ENCODE peak calls at places on chromosomes 5 and 9, in six cellular contexts. One of them, this sample, is unnamed.

GRCh38 chr9:124623966-124624734 is 117.0 kb upstream of the NR5A1 start:
- DNase-seq in cardiac muscle cell: no peak
- DNase-seq in adrenal gland: no peak
- DNase-seq in K562: no peak
- DNase-seq in neural progenitor cell: no peak
- DNase-seq in neuronal stem cell: no peak
- DNase-seq in this sample: no peak

GRCh38 chr5:160937570-160937969 is 85.6 kb upstream of the ATP10B start:
- DNase-seq in cardiac muscle cell: no peak
- DNase-seq in adrenal gland: no peak
- DNase-seq in K562: no peak
- DNase-seq in neural progenitor cell: no peak
- DNase-seq in neuronal stem cell: no peak
- DNase-seq in this sample: no peak

GRCh38 chr5:113256671-113257452 is 177.9 kb downstream of the TSSK1B start:
- DNase-seq in cardiac muscle cell: no peak
- DNase-seq in adrenal gland: peak; percentile 8
- DNase-seq in K562: no peak
- DNase-seq in neural progenitor cell: no peak
- DNase-seq in neuronal stem cell: no peak
- DNase-seq in this sample: no peak

GRCh38 chr9:107294756-107295155 is 11.7 kb downstream of the RAD23B start:
- DNase-seq in cardiac muscle cell: no peak
- DNase-seq in adrenal gland: no peak
- DNase-seq in K562: no peak
- DNase-seq in neural progenitor cell: no peak
- DNase-seq in neuronal stem cell: no peak
- DNase-seq in this sample: no peak

GRCh38 chr5:33362915-33363314 is 77.8 kb upstream of the TARS1 start:
- DNase-seq in cardiac muscle cell: peak; percentile 90
- DNase-seq in adrenal gland: peak; percentile 62
- DNase-seq in K562: no peak
- DNase-seq in neural progenitor cell: peak; percentile 3
- DNase-seq in neuronal stem cell: no peak
- DNase-seq in this sample: peak; percentile 75

GRCh38 chr5:33794550-33795300 is 97.1 kb downstream of the ADAMTS12 start:
- DNase-seq in cardiac muscle cell: no peak
- DNase-seq in adrenal gland: no peak
- DNase-seq in K562: no peak
- DNase-seq in neural progenitor cell: no peak
- DNase-seq in neuronal stem cell: no peak
- DNase-seq in this sample: no peak

GRCh38 chr9:72871685-72872084 is 81.2 kb downstream of the ALDH1A1 start:
- DNase-seq in cardiac muscle cell: no peak
- DNase-seq in adrenal gland: no peak
- DNase-seq in K562: no peak
- DNase-seq in neural progenitor cell: peak; percentile 19
- DNase-seq in neuronal stem cell: no peak
- DNase-seq in this sample: no peak

GRCh38 chr5:132086277-132086794 is 12.7 kb downstream of the CSF2 start:
- DNase-seq in cardiac muscle cell: no peak
- DNase-seq in adrenal gland: peak; percentile 72
- DNase-seq in K562: peak; percentile 51
- DNase-seq in neural progenitor cell: no peak
- DNase-seq in neuronal stem cell: no peak
- DNase-seq in this sample: peak; percentile 84

GRCh38 chr9:6915635-6916034 is 157.9 kb downstream of the KDM4C start:
- DNase-seq in cardiac muscle cell: peak; percentile 34
- DNase-seq in adrenal gland: no peak
- DNase-seq in K562: no peak
- DNase-seq in neural progenitor cell: peak; percentile 20
- DNase-seq in neuronal stem cell: no peak
- DNase-seq in this sample: no peak

GRCh38 chr5:158056426-158056825 is 197.5 kb upstream of the CLINT1 start:
- DNase-seq in cardiac muscle cell: no peak
- DNase-seq in adrenal gland: no peak
- DNase-seq in K562: no peak
- DNase-seq in neural progenitor cell: no peak
- DNase-seq in neuronal stem cell: no peak
- DNase-seq in this sample: no peak

GRCh38 chr9:72800326-72800994 is 152.4 kb downstream of the ALDH1A1 start:
- DNase-seq in cardiac muscle cell: no peak
- DNase-seq in adrenal gland: no peak
- DNase-seq in K562: no peak
- DNase-seq in neural progenitor cell: no peak
- DNase-seq in neuronal stem cell: no peak
- DNase-seq in this sample: no peak

DNA sequence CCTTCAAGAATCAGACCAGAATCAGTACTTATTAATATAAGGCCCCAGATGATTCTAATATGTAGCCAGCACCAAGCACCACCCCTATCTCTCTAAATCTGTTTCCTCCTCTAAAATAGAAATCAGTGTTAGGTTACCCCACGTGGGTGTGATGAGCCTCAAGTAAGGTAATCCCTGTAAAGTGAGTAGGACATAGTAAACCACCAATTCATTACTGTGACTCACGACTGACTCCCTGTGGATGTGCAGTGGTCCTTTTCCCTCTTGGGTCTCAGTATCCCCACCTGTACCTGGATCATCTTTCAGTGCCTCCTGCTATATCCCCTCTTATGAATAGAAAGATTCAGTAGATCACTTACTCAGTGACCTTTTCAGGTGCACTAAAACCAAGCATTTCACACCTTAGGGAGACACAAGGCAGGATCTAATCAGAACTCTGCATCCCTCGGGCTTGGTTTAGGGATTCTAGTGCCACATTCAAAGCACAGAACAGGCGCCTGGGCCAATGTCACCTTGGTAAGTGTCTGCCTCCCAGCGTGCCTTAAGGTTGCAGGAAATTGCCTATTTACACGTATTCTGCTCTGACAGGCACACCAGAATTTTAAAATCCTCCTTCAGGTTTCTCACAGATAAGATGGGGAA is 12.2 kb upstream of the ALDH1B1 start:
- DNase-seq in cardiac muscle cell: no peak
- DNase-seq in adrenal gland: no peak
- DNase-seq in K562: no peak
- DNase-seq in neural progenitor cell: no peak
- DNase-seq in neuronal stem cell: no peak
- DNase-seq in this sample: no peak
- H3K4me1 ChIP-seq in cardiac muscle cell: peaks cover 22% of the 10 kb centered on the region
- H3K4me1 ChIP-seq in adrenal gland: no peaks in the 10 kb centered on the region
- H3K4me1 ChIP-seq in K562: peaks cover 13% of the 10 kb centered on the region
- H3K4me1 ChIP-seq in neural progenitor cell: peaks cover 30% of the 10 kb centered on the region
- H3K4me1 ChIP-seq in neuronal stem cell: peaks cover 29% of the 10 kb centered on the region
- H3K4me1 ChIP-seq in this sample: no peaks in the 10 kb centered on the region

DNA sequence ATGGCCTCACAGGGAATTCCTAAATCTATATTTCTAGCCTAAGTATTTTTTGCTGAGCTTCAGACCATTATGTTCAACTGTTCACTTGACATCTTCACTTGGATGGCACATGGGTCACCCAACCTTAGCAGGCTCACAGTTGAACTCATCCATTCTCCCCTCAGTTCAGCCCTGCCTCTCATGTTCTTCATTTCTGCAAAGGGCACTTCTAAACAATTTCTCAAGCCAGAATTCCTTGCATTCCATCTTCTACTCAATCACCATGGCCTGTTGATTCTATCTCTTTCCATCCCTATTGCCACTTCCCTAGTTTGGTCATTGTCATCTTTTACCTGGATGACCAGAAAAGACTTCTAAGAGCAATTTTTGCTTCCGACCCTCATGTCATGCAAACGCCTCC is 7.3 kb upstream of the RGS3 start:
- DNase-seq in cardiac muscle cell: no peak
- DNase-seq in adrenal gland: no peak
- DNase-seq in K562: no peak
- DNase-seq in neural progenitor cell: no peak
- DNase-seq in neuronal stem cell: no peak
- DNase-seq in this sample: no peak
- H3K27ac ChIP-seq in cardiac muscle cell: peak overlapping the region; percentile 99
- H3K27ac ChIP-seq in adrenal gland: peak overlapping the region; percentile 88
- H3K27ac ChIP-seq in K562: no peak overlapping the region
- H3K27ac ChIP-seq in neural progenitor cell: no peak overlapping the region
- H3K27ac ChIP-seq in neuronal stem cell: no peak overlapping the region
- H3K27ac ChIP-seq in this sample: peak overlapping the region; percentile 43

DNA sequence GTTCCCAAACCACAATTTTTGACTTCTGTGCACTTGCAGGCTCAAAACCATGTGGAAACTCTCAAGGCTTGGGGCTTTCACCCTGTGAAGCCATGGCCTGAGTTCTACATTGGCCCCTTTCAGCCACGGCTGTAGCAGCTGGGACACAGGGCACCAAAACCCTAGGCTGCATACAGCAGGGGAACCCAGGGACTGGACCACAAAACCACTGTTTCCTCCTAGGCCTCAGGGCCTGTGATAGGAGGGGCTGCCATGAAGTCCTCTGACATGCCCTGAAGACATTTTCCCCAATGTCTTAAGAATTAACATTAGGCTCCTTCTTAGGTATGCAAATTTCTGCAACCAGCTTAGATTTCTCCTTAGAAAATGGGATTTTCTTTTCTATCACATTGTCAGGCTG is 312.1 kb upstream of the TUSC1 start:
- DNase-seq in cardiac muscle cell: no peak
- DNase-seq in adrenal gland: no peak
- DNase-seq in K562: no peak
- DNase-seq in neural progenitor cell: no peak
- DNase-seq in neuronal stem cell: no peak
- DNase-seq in this sample: no peak
- H3K9me3 ChIP-seq in cardiac muscle cell: no peaks in the 10 kb centered on the region
- H3K9me3 ChIP-seq in adrenal gland: no peaks in the 10 kb centered on the region
- H3K9me3 ChIP-seq in K562: no peaks in the 10 kb centered on the region
- H3K9me3 ChIP-seq in neural progenitor cell: no peaks in the 10 kb centered on the region
- H3K9me3 ChIP-seq in neuronal stem cell: no peaks in the 10 kb centered on the region
- H3K9me3 ChIP-seq in this sample: no peaks in the 10 kb centered on the region

GRCh38 chr5:134122530-134122929 is 8.0 kb downstream of the TCF7 start:
- DNase-seq in cardiac muscle cell: no peak
- DNase-seq in adrenal gland: no peak
- DNase-seq in K562: no peak
- DNase-seq in neural progenitor cell: no peak
- DNase-seq in neuronal stem cell: no peak
- DNase-seq in this sample: no peak

GRCh38 chr5:134118212-134118611 is 3.7 kb downstream of the TCF7 start:
- DNase-seq in cardiac muscle cell: no peak
- DNase-seq in adrenal gland: no peak
- DNase-seq in K562: no peak
- DNase-seq in neural progenitor cell: no peak
- DNase-seq in neuronal stem cell: no peak
- DNase-seq in this sample: no peak

GRCh38 chr5:134123360-134123759 is 8.9 kb downstream of the TCF7 start:
- DNase-seq in cardiac muscle cell: no peak
- DNase-seq in adrenal gland: no peak
- DNase-seq in K562: no peak
- DNase-seq in neural progenitor cell: no peak
- DNase-seq in neuronal stem cell: no peak
- DNase-seq in this sample: no peak

GRCh38 chr5:134119720-134120119 is 5.2 kb downstream of the TCF7 start:
- DNase-seq in cardiac muscle cell: no peak
- DNase-seq in adrenal gland: no peak
- DNase-seq in K562: no peak
- DNase-seq in neural progenitor cell: no peak
- DNase-seq in neuronal stem cell: no peak
- DNase-seq in this sample: no peak

DNA sequence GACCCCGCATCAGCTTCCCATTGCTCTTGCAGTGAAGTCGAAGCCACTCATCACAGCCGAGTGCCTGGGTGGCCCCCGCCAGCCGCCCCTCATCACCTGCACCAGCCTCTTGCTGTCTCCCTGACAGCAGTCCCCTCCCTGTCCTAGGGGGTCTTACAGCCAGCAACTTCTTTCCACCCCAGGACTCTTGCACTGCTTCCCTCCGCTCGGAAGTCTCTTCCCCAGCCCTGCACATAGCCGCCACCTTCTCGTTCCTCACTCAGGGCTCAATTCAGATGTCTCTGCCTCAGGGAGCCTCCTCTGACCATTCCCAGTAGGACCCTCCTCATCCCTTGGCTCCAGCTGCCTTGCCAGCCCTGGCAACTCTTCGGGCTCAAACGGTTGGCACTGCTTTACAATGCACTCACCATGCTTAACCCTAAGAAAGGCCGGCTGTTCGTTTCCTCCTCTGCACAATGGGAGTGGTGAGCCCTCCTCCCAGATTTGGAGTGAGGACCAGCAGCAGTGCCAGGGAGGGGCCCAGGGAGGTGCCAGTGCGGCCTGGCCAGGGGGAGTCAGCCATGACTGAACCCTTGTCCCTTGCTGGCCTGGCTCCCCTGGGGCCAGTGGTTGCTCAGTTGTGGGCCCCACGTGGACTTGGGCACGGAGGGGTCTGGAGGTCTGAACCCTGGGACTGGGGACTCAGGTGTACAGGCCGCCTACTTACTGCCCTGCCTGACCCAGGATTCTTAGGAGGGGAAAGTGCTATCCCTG is 6.1 kb downstream of the TCF7 start:
- DNase-seq in cardiac muscle cell: no peak
- DNase-seq in adrenal gland: no peak
- DNase-seq in K562: no peak
- DNase-seq in neural progenitor cell: no peak
- DNase-seq in neuronal stem cell: no peak
- DNase-seq in this sample: no peak
- H3K4me1 ChIP-seq in cardiac muscle cell: no peaks in the 10 kb centered on the region
- H3K4me1 ChIP-seq in adrenal gland: peaks cover 3% of the 10 kb centered on the region
- H3K4me1 ChIP-seq in K562: peaks cover 10% of the 10 kb centered on the region
- H3K4me1 ChIP-seq in neural progenitor cell: peaks cover 2% of the 10 kb centered on the region
- H3K4me1 ChIP-seq in neuronal stem cell: no peaks in the 10 kb centered on the region
- H3K4me1 ChIP-seq in this sample: peaks cover 4% of the 10 kb centered on the region

DNA sequence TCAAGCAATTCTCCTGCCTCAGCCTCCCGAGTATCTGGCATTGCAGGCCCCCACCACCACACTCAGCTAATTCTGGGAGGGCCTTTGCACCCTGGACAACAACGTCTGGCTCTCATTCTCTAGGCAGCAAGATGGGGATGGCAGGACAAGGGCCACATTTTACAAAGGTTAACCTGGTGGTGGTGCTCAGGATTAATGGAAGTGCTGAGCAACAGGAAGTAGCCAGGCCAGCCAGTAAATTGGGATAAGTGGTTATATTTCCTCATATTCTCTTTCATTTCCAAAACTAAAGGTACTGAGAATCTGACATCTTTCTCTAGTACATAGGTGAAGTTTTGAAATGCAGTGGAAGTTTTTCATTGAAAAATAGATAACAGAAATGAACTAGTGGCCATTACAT is 24.7 kb upstream of the ASPN start:
- DNase-seq in cardiac muscle cell: no peak
- DNase-seq in adrenal gland: no peak
- DNase-seq in K562: no peak
- DNase-seq in neural progenitor cell: no peak
- DNase-seq in neuronal stem cell: no peak
- DNase-seq in this sample: no peak
- H3K27ac ChIP-seq in cardiac muscle cell: no peak overlapping the region
- H3K27ac ChIP-seq in adrenal gland: peak overlapping the region; percentile 53
- H3K27ac ChIP-seq in K562: no peak overlapping the region
- H3K27ac ChIP-seq in neural progenitor cell: no peak overlapping the region
- H3K27ac ChIP-seq in neuronal stem cell: no peak overlapping the region
- H3K27ac ChIP-seq in this sample: peak overlapping the region; percentile 64

This sample was measured in right cardiac atrium.